ENCODE peak calls at places on chromosomes 13 and 19, in eight cellular contexts. A is GM23338, P is uterus, M is cardiac fibroblast, F is fibroblast of mammary gland, R is PC-3, D is AG04450, L is AG09309. U is an unnamed sample.

GRCh38 chr13:20161275-20161950 is 561 bp upstream of the GJA3 start:
- DNase-seq in A (peak; percentile 50), P (no peak), M (no peak), F (no peak), R (no peak), D (no peak), L (no peak), U (peak; percentile 53)

GRCh38 chr19:7533281-7533819 is 2.2 kb upstream of the PNPLA6 start:
- DNase-seq in A (peak; percentile 72), P (peak; percentile 67), M (peak; percentile 63), F (peak; percentile 71), R (no peak), D (no peak), L (no peak), U (no peak)

GRCh38 chr13:75194717-75195116 is 287.3 kb downstream of the TBC1D4 start:
- DNase-seq in A (no peak), P (no peak), M (no peak), F (no peak), R (no peak), D (no peak), L (no peak), U (no peak)

GRCh38 chr13:31756346-31756745 is 17.0 kb downstream of the RXFP2 start:
- DNase-seq in A (no peak), P (peak; percentile 24), M (peak; percentile 96), F (peak; percentile 100), R (peak; percentile 40), D (peak; percentile 59), L (peak; percentile 90), U (no peak)

GRCh38 chr13:102484329-102484728 is 82.5 kb upstream of the FGF14 start:
- DNase-seq in A (peak; percentile 56), P (no peak), M (peak; percentile 18), F (peak; percentile 54), R (no peak), D (no peak), L (no peak), U (no peak)

GRCh38 chr13:97273341-97273831 is 51.3 kb downstream of the MBNL2 start:
- DNase-seq in A (no peak), P (no peak), M (peak; percentile 32), F (peak; percentile 45), R (no peak), D (no peak), L (no peak), U (no peak)

GRCh38 chr19:16896913-16897571 is 8.2 kb downstream of the F2RL3 start:
- DNase-seq in A (peak; percentile 97), P (peak; percentile 97), M (peak; percentile 93), F (peak; percentile 92), R (peak; percentile 76), D (peak; percentile 87), L (peak; percentile 38), U (peak; percentile 96)

GRCh38 chr13:44052843-44053607 is 173.3 kb downstream of the LACC1 start:
- DNase-seq in A (peak; percentile 60), P (peak; percentile 30), M (peak; percentile 28), F (peak; percentile 32), R (no peak), D (no peak), L (peak; percentile 29), U (no peak)

GRCh38 chr19:54298357-54299125 is 14.4 kb downstream of the LILRA5 start:
- DNase-seq in A (no peak), P (no peak), M (no peak), F (no peak), R (no peak), D (no peak), L (no peak), U (no peak)

GRCh38 chr13:24764276-24764630 is 284 bp downstream of the RNF17 start:
- DNase-seq in A (no peak), P (no peak), M (no peak), F (no peak), R (no peak), D (no peak), L (no peak), U (no peak)

GRCh38 chr19:38172001-38172400 is 52.0 kb downstream of the DPF1 start:
- DNase-seq in A (no peak), P (no peak), M (no peak), F (no peak), R (no peak), D (no peak), L (no peak), U (no peak)

GRCh38 chr13:111468037-111468959 is 147.9 kb downstream of the TEX29 start:
- DNase-seq in A (no peak), P (no peak), M (no peak), F (no peak), R (no peak), D (no peak), L (no peak), U (no peak)

GRCh38 chr13:101530293-101530692 is 77.8 kb downstream of the ITGBL1 start:
- DNase-seq in A (no peak), P (no peak), M (peak; percentile 27), F (peak; percentile 52), R (no peak), D (no peak), L (no peak), U (no peak)

GRCh38 chr19:35037716-35038622 is 3.6 kb upstream of the HPN start:
- DNase-seq in A (no peak), P (no peak), M (peak; percentile 56), F (no peak), R (no peak), D (no peak), L (no peak), U (no peak)

GRCh38 chr13:42497798-42498197 is 76.2 kb upstream of the TNFSF11 start:
- DNase-seq in A (no peak), P (no peak), M (peak; percentile 92), F (peak; percentile 87), R (peak; percentile 81), D (no peak), L (no peak), U (peak; percentile 54)

GRCh38 chr13:74039667-74040066 is 94.5 kb downstream of the KLF12 start:
- DNase-seq in A (no peak), P (no peak), M (no peak), F (no peak), R (no peak), D (no peak), L (no peak), U (no peak)

GRCh38 chr13:69553976-69554375 is 553.6 kb upstream of the ATXN8OS start:
- DNase-seq in A (no peak), P (no peak), M (no peak), F (no peak), R (no peak), D (no peak), L (no peak), U (no peak)

GRCh38 chr19:46862504-46862835 is 1.7 kb downstream of the ARHGAP35 start:
- DNase-seq in A (no peak), P (peak; percentile 11), M (peak; percentile 31), F (no peak), R (no peak), D (no peak), L (no peak), U (no peak)

GRCh38 chr19:54458648-54459281 is 4.8 kb downstream of the LENG9 start:
- DNase-seq in A (no peak), P (no peak), M (no peak), F (no peak), R (no peak), D (no peak), L (no peak), U (no peak)

GRCh38 chr13:69857188-69857821 is 250.3 kb upstream of the ATXN8OS start:
- DNase-seq in A (peak; percentile 82), P (no peak), M (peak; percentile 57), F (peak; percentile 35), R (peak; percentile 66), D (no peak), L (no peak), U (peak; percentile 8)

GRCh38 chr19:48728882-48729645 is 9.5 kb upstream of the MAMSTR start:
- DNase-seq in A (peak; percentile 75), P (no peak), M (peak; percentile 20), F (peak; percentile 48), R (no peak), D (no peak), L (no peak), U (no peak)
- TF ChIP-seq CTCF in A (peak; percentile 20), P (no peak), M (no peak), F (no peak), R (no peak), D (no peak), L (no peak), U (no peak)

DNA sequence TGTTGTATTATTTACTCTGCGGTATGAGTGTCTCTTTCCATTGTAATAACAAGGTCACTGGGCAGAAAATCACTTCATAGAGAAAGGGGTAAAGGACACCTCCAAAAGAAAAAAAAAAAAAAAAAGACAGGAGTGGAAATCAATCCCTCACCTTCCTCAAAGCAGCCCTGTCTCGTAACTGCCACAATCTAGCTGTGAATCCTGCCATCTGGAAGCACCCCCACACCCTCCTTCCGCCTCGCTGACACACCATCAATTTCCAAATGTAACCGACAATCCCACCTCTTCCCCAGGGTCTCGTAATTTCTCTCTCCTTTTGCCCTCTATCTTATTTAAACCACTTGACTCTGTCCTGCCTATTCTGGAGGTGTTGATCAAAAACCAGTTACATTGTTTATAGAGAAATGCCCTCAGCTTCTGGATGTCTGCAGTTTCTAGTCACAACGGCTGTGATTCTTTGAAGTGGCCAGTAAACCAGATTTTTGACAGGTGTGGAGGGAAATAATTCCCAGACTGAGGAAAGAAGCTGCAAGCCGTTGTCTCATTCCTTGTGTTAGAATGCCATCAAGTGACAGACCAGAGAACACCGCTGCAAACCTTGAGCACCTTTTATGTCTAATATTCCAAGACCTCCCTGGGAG is 9.1 kb upstream of the POP4 start:
- DNase-seq in A (peak; percentile 56), P (no peak), M (peak; percentile 54), F (peak; percentile 42), R (peak; percentile 43), D (peak; percentile 8), L (no peak), U (no peak)
- TF ChIP-seq CTCF in A (peak; percentile 71), P (no peak), M (peak; percentile 27), F (peak; percentile 38), R (peak; percentile 51), D (peak; percentile 27), L (peak; percentile 46), U (peak; percentile 58)

DNA sequence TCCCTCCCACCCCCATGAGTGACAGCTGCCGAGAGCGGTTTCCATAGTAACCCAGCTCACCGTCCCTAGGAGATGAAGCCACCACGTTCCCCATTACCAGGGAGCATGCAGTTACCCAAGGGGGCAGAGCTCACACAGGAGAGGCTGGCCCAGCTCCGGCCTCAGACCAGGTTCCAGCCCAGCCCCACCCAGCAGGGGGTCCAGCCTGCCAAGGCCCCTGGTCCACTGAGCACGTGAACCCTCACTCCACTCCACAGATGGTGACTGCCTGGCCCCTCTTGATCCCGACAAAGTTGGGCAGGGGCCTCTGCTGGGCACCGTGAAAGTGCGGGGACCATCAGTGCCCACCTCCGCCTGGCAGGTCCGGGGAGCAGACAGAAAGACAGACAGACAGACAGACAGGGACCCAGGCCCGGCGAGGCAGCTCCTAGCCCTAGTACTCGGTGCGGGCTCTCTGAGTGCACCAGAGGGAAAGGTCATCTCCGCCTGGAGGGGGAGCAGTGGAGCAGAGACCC is 50.7 kb downstream of the CELF5 start:
- DNase-seq in A (peak; percentile 92), P (no peak), M (no peak), F (no peak), R (peak; percentile 10), D (no peak), L (no peak), U (peak; percentile 78)
- TF ChIP-seq CTCF in A (peak; percentile 96), P (no peak), M (peak; percentile 53), F (peak; percentile 39), R (peak; percentile 64), D (peak; percentile 46), L (peak; percentile 48), U (peak; percentile 63)

DNA sequence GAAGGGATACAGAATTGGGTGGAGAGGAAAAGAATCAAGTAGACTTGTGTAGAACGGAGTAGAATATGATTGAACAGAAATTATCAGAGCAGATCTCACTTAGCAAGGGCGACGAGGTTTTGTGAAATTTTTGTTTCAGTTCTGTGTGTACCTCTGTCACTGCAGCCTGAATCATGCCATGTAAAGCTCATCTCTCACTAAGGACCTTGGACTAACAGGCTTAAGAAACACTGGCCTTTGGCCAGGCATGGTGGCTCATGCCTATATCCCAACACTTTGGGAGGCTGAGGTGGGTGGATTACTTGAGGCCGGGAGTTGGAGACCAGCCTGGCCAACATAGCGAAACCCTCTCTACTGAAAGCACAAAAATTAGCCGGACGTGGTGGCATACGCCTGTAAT is 62.6 kb downstream of the MYH14 start:
- DNase-seq in A (no peak), P (no peak), M (no peak), F (no peak), R (no peak), D (no peak), L (no peak), U (no peak)
- TF ChIP-seq CTCF in A (no peak), P (no peak), M (no peak), F (no peak), R (no peak), D (no peak), L (no peak), U (no peak)

U was measured in GM10248.